ENCODE peak calls at places on chromosome 1, in ten cellular contexts. S is heart left ventricle, R is hepatocyte, C is GM23338, U is IMR-90, B is left lung, F is HAP-1, P is right atrium auricular region, A is PC-3, Y is tibial artery. H is an unnamed sample. For H3K4me1, the result is how much of the 10 kb centered on the place peaks cover.

GRCh38 chr1:15330028-15330427 is 79.7 kb upstream of the EFHD2 start:
- DNase-seq in S (no peak), R (no peak), C (no peak), U (no peak), B (no peak), F (no peak), P (no peak), A (peak), Y (no peak), H (no peak)

GRCh38 chr1:67983867-67984266 is 66.6 kb downstream of the DIRAS3 start:
- DNase-seq in S (peak), R (no peak), C (no peak), U (no peak), B (no peak), F (no peak), P (no peak), A (no peak), Y (no peak), H (no peak)

GRCh38 chr1:37949524-37950152 is 2.8 kb upstream of the INPP5B start:
- DNase-seq in S (no peak), R (no peak), C (no peak), U (no peak), B (no peak), F (no peak), P (no peak), A (no peak), Y (no peak), H (no peak)

GRCh38 chr1:88683516-88683847 is 591 bp upstream of the PKN2 start:
- DNase-seq in S (peak), R (peak), C (peak), U (peak), B (peak), F (peak), P (no peak), A (peak), Y (peak), H (no peak)

GRCh38 chr1:41169799-41170180 is 72.3 kb downstream of the SCMH1 start:
- DNase-seq in S (no peak), R (no peak), C (no peak), U (no peak), B (no peak), F (no peak), P (no peak), A (no peak), Y (no peak), H (no peak)

GRCh38 chr1:190479537-190479936 is 1.9 kb upstream of the BRINP3 start:
- DNase-seq in S (no peak), R (peak), C (peak), U (no peak), B (no peak), F (peak), P (no peak), A (no peak), Y (no peak), H (no peak)

GRCh38 chr1:179121159-179121938 is 39.5 kb downstream of the TOR3A start:
- DNase-seq in S (no peak), R (peak), C (peak), U (peak), B (no peak), F (peak), P (no peak), A (peak), Y (no peak), H (no peak)

GRCh38 chr1:180116964-180117763 is 37.5 kb upstream of the QSOX1 start:
- DNase-seq in S (peak), R (peak), C (no peak), U (peak), B (no peak), F (no peak), P (peak), A (peak), Y (no peak), H (no peak)

GRCh38 chr1:241475688-241476087 is 43.9 kb downstream of the FH start:
- DNase-seq in S (no peak), R (no peak), C (no peak), U (peak), B (no peak), F (no peak), P (no peak), A (peak), Y (no peak), H (no peak)

GRCh38 chr1:56963667-56964066 is 2.1 kb downstream of the C8B start:
- DNase-seq in S (no peak), R (no peak), C (no peak), U (no peak), B (no peak), F (no peak), P (no peak), A (no peak), Y (no peak), H (no peak)

GRCh38 chr1:12142141-12142823 is 24.5 kb upstream of the TNFRSF1B start:
- DNase-seq in S (no peak), R (no peak), C (no peak), U (no peak), B (no peak), F (no peak), P (no peak), A (no peak), Y (no peak), H (no peak)

GRCh38 chr1:224700915-224701531 is 84.9 kb downstream of the CNIH3 start:
- DNase-seq in S (no peak), R (no peak), C (peak), U (peak), B (no peak), F (peak), P (no peak), A (peak), Y (no peak), H (no peak)

GRCh38 chr1:162846256-162847212 is 14.4 kb downstream of the CCDC190 start:
- DNase-seq in S (no peak), R (no peak), C (no peak), U (peak), B (no peak), F (no peak), P (no peak), A (peak), Y (no peak), H (no peak)

GRCh38 chr1:4084896-4085295 is 184.8 kb upstream of the C1orf174 start:
- DNase-seq in S (no peak), R (no peak), C (no peak), U (no peak), B (no peak), F (no peak), P (peak), A (no peak), Y (no peak), H (no peak)

GRCh38 chr1:10027027-10027426 is 5.7 kb upstream of the UBE4B start:
- DNase-seq in S (no peak), R (no peak), C (no peak), U (no peak), B (no peak), F (no peak), P (no peak), A (no peak), Y (no peak), H (no peak)

GRCh38 chr1:10031461-10031860 is 1.3 kb upstream of the UBE4B start:
- DNase-seq in S (no peak), R (no peak), C (no peak), U (peak), B (no peak), F (no peak), P (no peak), A (peak), Y (no peak), H (no peak)

GRCh38 chr1:10033359-10033845 is 644 bp downstream of the UBE4B start:
- DNase-seq in S (peak), R (peak), C (peak), U (peak), B (peak), F (peak), P (no peak), A (peak), Y (peak), H (no peak)

GRCh38 chr1:10032287-10032589 is 520 bp upstream of the UBE4B start:
- DNase-seq in S (no peak), R (no peak), C (no peak), U (no peak), B (no peak), F (no peak), P (no peak), A (no peak), Y (no peak), H (no peak)

GRCh38 chr1:10032590-10033358 is at the start of gene UBE4B:
- DNase-seq in S (peak), R (peak), C (peak), U (peak), B (peak), F (peak), P (peak), A (peak), Y (peak), H (peak)
- H3K4me1 ChIP-seq in S (under half), R (under half), C (under half), U (under half), B (under half), F (under half), P (under half), A (under half), Y (under half), H (under half)

DNA sequence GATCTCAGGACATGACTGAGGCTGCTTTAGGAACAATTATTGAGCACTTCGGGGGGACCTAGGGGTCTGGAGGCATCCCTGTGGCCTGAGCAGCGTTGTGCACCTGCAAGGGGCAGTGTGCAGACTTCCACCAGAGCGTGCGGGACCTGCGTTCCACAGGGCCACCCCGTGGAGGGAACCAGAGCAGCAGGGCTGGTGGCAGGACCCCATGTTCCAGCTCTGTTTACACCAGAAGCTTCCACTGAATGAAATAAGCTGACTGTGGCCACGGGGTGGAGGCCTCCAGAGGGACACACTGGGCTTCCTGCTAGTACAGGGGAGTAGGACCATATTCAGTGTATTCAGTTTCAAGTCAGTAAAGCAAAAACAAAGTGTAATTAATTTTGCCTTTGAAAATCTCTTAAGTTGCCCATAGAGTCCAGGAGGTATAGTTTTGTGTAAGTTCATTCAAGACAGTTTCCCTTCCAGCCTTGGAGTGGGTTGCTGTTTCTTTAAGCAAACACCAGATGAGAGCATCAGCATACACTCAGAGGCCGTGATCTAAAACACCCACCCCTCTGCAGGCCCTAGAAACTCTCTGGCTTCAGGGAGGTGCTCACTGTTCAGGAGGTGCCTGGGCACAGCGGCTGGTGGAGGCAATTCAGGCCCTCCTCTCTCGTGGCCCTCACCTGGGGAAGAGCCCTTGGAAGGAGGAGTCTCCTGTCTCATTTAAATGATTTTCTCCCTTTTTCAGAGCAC is 16.6 kb downstream of the SLC1A7 start:
- DNase-seq in S (peak), R (no peak), C (no peak), U (peak), B (no peak), F (no peak), P (no peak), A (no peak), Y (peak), H (no peak)
- H3K4me1 ChIP-seq in S (half or more), R (under half), C (under half), U (under half), B (under half), F (under half), P (under half), A (under half), Y (half or more), H (under half)

GRCh38 chr1:198624648-198624980 is 14.2 kb upstream of the PTPRC start:
- DNase-seq in S (no peak), R (no peak), C (no peak), U (no peak), B (no peak), F (no peak), P (no peak), A (no peak), Y (no peak), H (no peak)

GRCh38 chr1:198627436-198628063 is 11.3 kb upstream of the PTPRC start:
- DNase-seq in S (no peak), R (no peak), C (no peak), U (no peak), B (no peak), F (no peak), P (no peak), A (no peak), Y (no peak), H (no peak)

GRCh38 chr1:198622532-198623218 is 16.2 kb upstream of the PTPRC start:
- DNase-seq in S (no peak), R (no peak), C (no peak), U (no peak), B (no peak), F (no peak), P (no peak), A (no peak), Y (no peak), H (no peak)

GRCh38 chr1:198620951-198621824 is 17.7 kb upstream of the PTPRC start:
- DNase-seq in S (no peak), R (no peak), C (no peak), U (no peak), B (peak), F (no peak), P (no peak), A (no peak), Y (no peak), H (no peak)

GRCh38 chr1:198623920-198624647 is 14.8 kb upstream of the PTPRC start:
- DNase-seq in S (no peak), R (no peak), C (no peak), U (peak), B (no peak), F (no peak), P (no peak), A (peak), Y (no peak), H (no peak)
- H3K4me1 ChIP-seq in S (under half), R (under half), C (under half), U (under half), B (under half), F (under half), P (under half), A (under half), Y (under half), H (under half)

DNA sequence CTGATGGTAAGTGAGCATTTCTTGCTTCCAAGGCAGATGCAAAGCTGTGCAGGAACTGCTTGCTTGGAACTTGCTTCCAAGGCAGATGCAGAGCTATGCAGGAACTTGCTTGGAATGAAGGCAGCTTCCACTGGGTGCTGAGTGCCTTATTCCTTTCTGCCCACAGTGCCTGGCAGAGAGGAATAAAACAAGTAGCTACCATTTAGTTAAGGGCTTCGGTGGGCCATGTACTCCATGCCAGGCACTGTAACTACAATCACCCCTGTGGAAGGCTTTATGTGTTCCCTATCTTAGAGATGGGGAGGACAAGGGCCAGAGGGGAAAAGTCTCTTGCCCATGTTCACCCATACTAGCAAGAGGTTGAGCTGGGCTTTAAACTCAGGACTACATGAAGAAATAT is 8.3 kb downstream of the MROH7 start:
- DNase-seq in S (no peak), R (no peak), C (no peak), U (no peak), B (no peak), F (no peak), P (no peak), A (no peak), Y (no peak), H (no peak)
- H3K4me1 ChIP-seq in S (under half), R (under half), C (under half), U (under half), B (under half), F (under half), P (under half), A (under half), Y (under half), H (under half)

DNA sequence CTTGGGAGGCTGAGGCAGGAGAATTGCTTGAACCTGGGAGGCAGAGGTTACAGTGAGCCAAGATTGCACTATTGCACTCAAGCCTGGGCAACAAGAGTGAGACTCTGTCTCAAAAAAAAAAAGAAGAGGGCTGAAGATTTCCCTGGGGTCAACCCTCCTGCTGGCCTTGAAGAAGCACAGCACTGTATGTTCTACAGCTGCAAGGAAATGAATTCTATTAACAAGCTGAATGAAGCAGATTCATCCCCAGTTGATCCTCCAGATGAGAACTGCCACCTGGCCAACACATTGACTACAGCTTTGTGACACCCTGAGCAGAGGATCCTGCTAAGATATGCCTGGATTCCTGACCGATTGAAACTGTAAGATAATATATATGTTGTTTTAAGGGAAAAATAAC is 129.5 kb downstream of the ADSS2 start:
- DNase-seq in S (no peak), R (no peak), C (no peak), U (no peak), B (no peak), F (no peak), P (no peak), A (no peak), Y (no peak), H (no peak)
- H3K4me1 ChIP-seq in S (under half), R (under half), C (under half), U (under half), B (half or more), F (under half), P (under half), A (under half), Y (under half), H (under half)

GRCh38 chr1:219202567-219202966 is 28.9 kb downstream of the LYPLAL1 start:
- DNase-seq in S (no peak), R (no peak), C (no peak), U (no peak), B (no peak), F (no peak), P (no peak), A (no peak), Y (no peak), H (no peak)
- H3K4me1 ChIP-seq in S (under half), R (under half), C (under half), U (under half), B (under half), F (under half), P (under half), A (under half), Y (under half), H (under half)

GRCh38 chr1:62233926-62234450 is 39.3 kb downstream of the L1TD1 start:
- DNase-seq in S (no peak), R (no peak), C (no peak), U (no peak), B (no peak), F (no peak), P (no peak), A (no peak), Y (no peak), H (no peak)
- H3K4me1 ChIP-seq in S (under half), R (under half), C (half or more), U (under half), B (under half), F (under half), P (under half), A (half or more), Y (under half), H (under half)

GRCh38 chr1:234961468-234962339 is 166.9 kb downstream of the TOMM20 start:
- DNase-seq in S (no peak), R (no peak), C (no peak), U (peak), B (no peak), F (no peak), P (peak), A (peak), Y (no peak), H (no peak)

GRCh38 chr1:234963180-234963903 is 165.3 kb downstream of the TOMM20 start:
- DNase-seq in S (peak), R (peak), C (no peak), U (peak), B (peak), F (no peak), P (peak), A (peak), Y (peak), H (no peak)

GRCh38 chr1:234962340-234962989 is 166.2 kb downstream of the TOMM20 start:
- DNase-seq in S (no peak), R (peak), C (no peak), U (peak), B (peak), F (no peak), P (peak), A (peak), Y (peak), H (no peak)

GRCh38 chr1:234958702-234959649 is 169.7 kb downstream of the TOMM20 start:
- DNase-seq in S (no peak), R (no peak), C (no peak), U (no peak), B (no peak), F (no peak), P (peak), A (no peak), Y (no peak), H (no peak)

GRCh38 chr1:234960722-234961467 is 167.7 kb downstream of the TOMM20 start:
- DNase-seq in S (no peak), R (peak), C (no peak), U (peak), B (peak), F (no peak), P (peak), A (peak), Y (no peak), H (no peak)
- H3K4me1 ChIP-seq in S (half or more), R (half or more), C (under half), U (under half), B (half or more), F (under half), P (half or more), A (half or more), Y (half or more), H (half or more)